ENCODE peak calls at places on chromosomes 2 and 18, in four cellular contexts. One of them, this sample, is unnamed.

GRCh38 chr2:138504546-138505239 is 3.1 kb downstream of the SPOPL start:
- DNase-seq in cardiac muscle cell: no peak
- DNase-seq in AG20443: no peak
- DNase-seq in NCI-H1105: no peak
- DNase-seq in this sample: no peak

GRCh38 chr2:241205086-241205485 is 16.6 kb downstream of the ANO7 start:
- DNase-seq in cardiac muscle cell: no peak
- DNase-seq in AG20443: no peak
- DNase-seq in NCI-H1105: no peak
- DNase-seq in this sample: no peak

GRCh38 chr18:1968801-1969498 is 602.4 kb downstream of the METTL4 start:
- DNase-seq in cardiac muscle cell: no peak
- DNase-seq in AG20443: no peak
- DNase-seq in NCI-H1105: no peak
- DNase-seq in this sample: no peak

GRCh38 chr2:30958571-30959220 is 151.4 kb upstream of the CAPN13 start:
- DNase-seq in cardiac muscle cell: no peak
- DNase-seq in AG20443: no peak
- DNase-seq in NCI-H1105: no peak
- DNase-seq in this sample: no peak

GRCh38 chr2:237556773-237557632 is 9.4 kb upstream of the PRLH start:
- DNase-seq in cardiac muscle cell: no peak
- DNase-seq in AG20443: no peak
- DNase-seq in NCI-H1105: no peak
- DNase-seq in this sample: no peak

GRCh38 chr18:68275616-68276015 is 439.3 kb downstream of the TMX3 start:
- DNase-seq in cardiac muscle cell: no peak
- DNase-seq in AG20443: peak
- DNase-seq in NCI-H1105: no peak
- DNase-seq in this sample: peak

GRCh38 chr2:224160917-224161316 is 121.8 kb upstream of the SERPINE2 start:
- DNase-seq in cardiac muscle cell: no peak
- DNase-seq in AG20443: peak
- DNase-seq in NCI-H1105: no peak
- DNase-seq in this sample: no peak

GRCh38 chr2:119694994-119695521 is 16.1 kb downstream of the TMEM177 start:
- DNase-seq in cardiac muscle cell: no peak
- DNase-seq in AG20443: peak
- DNase-seq in NCI-H1105: peak
- DNase-seq in this sample: no peak

GRCh38 chr18:78984941-78985784 is 5.5 kb downstream of the SALL3 start:
- DNase-seq in cardiac muscle cell: peak
- DNase-seq in AG20443: no peak
- DNase-seq in NCI-H1105: peak
- DNase-seq in this sample: no peak

GRCh38 chr2:223306371-223306770 is 254.4 kb downstream of the KCNE4 start:
- DNase-seq in cardiac muscle cell: peak
- DNase-seq in AG20443: peak
- DNase-seq in NCI-H1105: no peak
- DNase-seq in this sample: peak

GRCh38 chr2:2879776-2880175 is 497.8 kb downstream of the EIPR1 start:
- DNase-seq in cardiac muscle cell: no peak
- DNase-seq in AG20443: no peak
- DNase-seq in NCI-H1105: no peak
- DNase-seq in this sample: no peak

GRCh38 chr2:160916300-160916699 is 243.9 kb upstream of the TANK start:
- DNase-seq in cardiac muscle cell: no peak
- DNase-seq in AG20443: no peak
- DNase-seq in NCI-H1105: no peak
- DNase-seq in this sample: no peak

GRCh38 chr2:160574472-160575140 is 81.0 kb upstream of the RBMS1 start:
- DNase-seq in cardiac muscle cell: no peak
- DNase-seq in AG20443: peak
- DNase-seq in NCI-H1105: no peak
- DNase-seq in this sample: peak